ENCODE peak calls at places on chromosomes 12 and 14, in nine cellular contexts. Y is stimulated activated CD4-positive, alpha-beta T cell treated with anti-CD3 and anti-CD28 coated beads, Interleukin-12 subunit alpha, Interleukin-12 subunit beta, amount 100 ng/mL, for 48 hours; X is cardiac muscle cell; E is astrocyte of the spinal cord; D is HL-60; O is Calu3; N is stimulated activated CD8-positive, alpha-beta memory T cell treated with anti-CD3 and anti-CD28 coated beads, Interleukin-15, amount 100 ng/mL, for 1 hour; V is D721Med; M is GDM1. B is an unnamed sample.

GRCh38 chr12:122004633-122005071 is 17.0 kb upstream of the BCL7A start:
- DNase-seq in M (no peak), X (peak), D (no peak), N (no peak), V (no peak), O (no peak), Y (no peak), E (no peak), B (no peak)

GRCh38 chr12:47767197-47767724 is 5.8 kb upstream of the SLC48A1 start:
- DNase-seq in Y (peak), E (no peak), N (peak), D (no peak), M (peak), X (peak), V (peak), O (peak), B (peak)

GRCh38 chr14:93120952-93121834 is 5.5 kb upstream of the ITPK1 start:
- DNase-seq in Y (no peak), O (no peak), M (no peak), D (no peak), E (no peak), N (no peak), V (no peak), X (no peak), B (no peak)

GRCh38 chr14:73755434-73756014 is 41.3 kb upstream of the PNMA1 start:
- DNase-seq in E (no peak), Y (no peak), O (peak), N (no peak), X (no peak), D (no peak), V (peak), M (no peak), B (no peak)

GRCh38 chr12:68374315-68374982 is 42.3 kb upstream of the MDM1 start:
- DNase-seq in X (no peak), O (no peak), E (no peak), Y (peak), D (no peak), M (no peak), N (peak), V (no peak), B (no peak)

GRCh38 chr12:88145567-88146347 is 3.6 kb downstream of the TMTC3 start:
- DNase-seq in V (no peak), D (no peak), N (no peak), Y (no peak), O (no peak), M (no peak), E (no peak), X (no peak), B (no peak)

GRCh38 chr12:66262737-66263136 is 39.6 kb upstream of the HELB start:
- DNase-seq in M (no peak), O (no peak), E (no peak), D (no peak), N (no peak), Y (no peak), V (no peak), X (no peak), B (no peak)

GRCh38 chr14:36214476-36215216 is 38.1 kb upstream of the PTCSC3 start:
- DNase-seq in D (no peak), V (no peak), M (no peak), O (no peak), Y (no peak), X (no peak), E (no peak), N (no peak), B (no peak)

GRCh38 chr14:93716002-93716401 is 72.3 kb downstream of the PRIMA1 start:
- DNase-seq in D (no peak), O (no peak), M (no peak), X (no peak), E (no peak), N (no peak), Y (no peak), V (no peak), B (no peak)

GRCh38 chr14:95935228-95935822 is 58.7 kb downstream of the TUNAR start:
- DNase-seq in N (no peak), V (no peak), X (peak), M (no peak), Y (no peak), E (peak), O (peak), D (no peak), B (no peak)

GRCh38 chr12:21989819-21990412 is 48.7 kb upstream of the ABCC9 start:
- DNase-seq in E (peak), V (no peak), X (peak), O (peak), D (no peak), M (no peak), Y (no peak), N (no peak), B (peak)

GRCh38 chr12:20040844-20041243 is 327.5 kb upstream of the PDE3A start:
- DNase-seq in E (no peak), V (no peak), D (no peak), O (no peak), M (no peak), X (peak), N (no peak), Y (no peak), B (no peak)

GRCh38 chr12:86264451-86265328 is 8.5 kb upstream of the MGAT4C start:
- DNase-seq in X (peak), V (no peak), M (no peak), Y (no peak), O (peak), N (no peak), E (no peak), D (no peak), B (no peak)

GRCh38 chr14:37452323-37452722 is 142.7 kb downstream of the FOXA1 start:
- DNase-seq in X (no peak), M (no peak), N (no peak), O (no peak), E (no peak), V (no peak), D (no peak), Y (no peak), B (no peak)

GRCh38 chr12:98369601-98370000 is 145.8 kb upstream of the TMPO start:
- DNase-seq in O (no peak), X (no peak), E (no peak), V (no peak), M (no peak), N (no peak), Y (no peak), D (no peak), B (no peak)

GRCh38 chr12:104316936-104317335 is 13.4 kb downstream of the EID3 start:
- DNase-seq in X (no peak), O (no peak), V (no peak), N (no peak), M (no peak), Y (no peak), D (no peak), E (no peak), B (no peak)

GRCh38 chr14:99571303-99571986 is 32.6 kb downstream of the CCDC85C start:
- DNase-seq in D (no peak), O (no peak), X (no peak), N (no peak), Y (no peak), E (no peak), V (no peak), M (no peak), B (no peak)

GRCh38 chr12:12546314-12546772 is 16.3 kb downstream of the DUSP16 start:
- DNase-seq in X (no peak), Y (no peak), N (no peak), O (no peak), E (no peak), V (no peak), M (no peak), D (no peak), B (no peak)

GRCh38 chr14:103422981-103423600 is 37.9 kb downstream of the MARK3 start:
- DNase-seq in M (no peak), V (no peak), D (no peak), X (no peak), Y (no peak), N (no peak), E (peak), O (no peak), B (no peak)

GRCh38 chr14:22380511-22381455 is 208.2 kb downstream of the DAD1 start:
- DNase-seq in D (no peak), N (no peak), Y (no peak), E (peak), V (no peak), X (no peak), M (no peak), O (no peak), B (no peak)

GRCh38 chr12:26548227-26548626 is 284.8 kb downstream of the ITPR2 start:
- DNase-seq in X (no peak), E (no peak), D (no peak), Y (no peak), M (no peak), N (no peak), V (no peak), O (no peak), B (no peak)

GRCh38 chr14:88463318-88463717 is 77.9 kb downstream of the SPATA7 start:
- DNase-seq in N (no peak), Y (no peak), D (no peak), X (peak), M (no peak), E (no peak), V (no peak), O (peak), B (peak)

GRCh38 chr12:3712209-3712992 is 40.5 kb downstream of the CRACR2A start:
- DNase-seq in E (no peak), Y (no peak), N (no peak), X (no peak), D (no peak), V (no peak), M (no peak), O (no peak), B (no peak)

GRCh38 chr12:22275847-22276246 is 58.7 kb downstream of the ST8SIA1 start:
- DNase-seq in M (no peak), N (no peak), E (peak), D (no peak), X (peak), O (peak), Y (no peak), V (no peak), B (no peak)

GRCh38 chr12:29962276-29963035 is 178.7 kb upstream of the TMTC1 start:
- DNase-seq in D (no peak), X (no peak), Y (no peak), M (no peak), V (no peak), N (no peak), O (no peak), E (no peak), B (no peak)

GRCh38 chr12:117559978-117560377 is 198.6 kb upstream of the NOS1 start:
- DNase-seq in Y (no peak), N (no peak), D (no peak), O (no peak), X (no peak), M (no peak), V (no peak), E (no peak), B (no peak)

GRCh38 chr14:80862983-80863382 is 78.6 kb downstream of the CEP128 start:
- DNase-seq in M (no peak), E (no peak), O (no peak), X (no peak), N (no peak), Y (no peak), D (no peak), V (no peak), B (no peak)